ENCODE peak calls at places on chromosomes 3 and 15, in eight cellular contexts. I is activated CD8-positive, alpha-beta memory T cell treated with anti-CD3 and anti-CD28 coated beads for 48 hours; N is mucosa of descending colon; R is activated gamma-delta T cell treated with Interleukin-2 at 50 U/mL for 16 hours; Z is heart right ventricle; M is activated T-cell treated with anti-CD3 and anti-CD28 coated beads for 1 hour; J is amygdala; E is progenitor cell of endocrine pancreas. H is an unnamed sample.

GRCh38 chr15:28981351-28981720 is 95.6 kb downstream of the APBA2 start:
- DNase-seq in M (no peak), E (no peak), N (no peak), I (no peak), Z (no peak), R (no peak), J (no peak), H (no peak)

GRCh38 chr3:177447938-177448337 is 250.7 kb upstream of the TBL1XR1 start:
- DNase-seq in J (no peak), M (no peak), Z (no peak), N (peak; percentile 90), I (no peak), E (no peak), R (no peak), H (no peak)

GRCh38 chr3:156291269-156292123 is 171.1 kb downstream of the KCNAB1 start:
- DNase-seq in I (no peak), J (peak; percentile 12), N (no peak), E (no peak), M (no peak), Z (no peak), R (peak; percentile 5), H (no peak)

GRCh38 chr3:117628896-117629295 is 919.3 kb downstream of the TUSC7 start:
- DNase-seq in E (no peak), M (no peak), R (no peak), N (no peak), J (no peak), I (no peak), Z (peak; percentile 19), H (no peak)

GRCh38 chr3:69082805-69083204 is 1.9 kb upstream of the ARL6IP5 start:
- DNase-seq in N (no peak), E (no peak), I (peak; percentile 51), R (peak; percentile 46), Z (no peak), J (no peak), M (peak; percentile 29), H (peak; percentile 62)

GRCh38 chr3:194688207-194688711 is 2.6 kb downstream of the FAM43A start:
- DNase-seq in Z (peak; percentile 41), E (no peak), I (no peak), M (peak; percentile 19), J (no peak), R (peak; percentile 36), N (peak; percentile 82), H (peak; percentile 70)

GRCh38 chr3:50336452-50337174 is 4.0 kb downstream of the RASSF1 start:
- DNase-seq in J (no peak), E (no peak), N (no peak), Z (no peak), R (no peak), M (peak; percentile 26), I (no peak), H (no peak)

GRCh38 chr15:73822998-73823397 is 50.4 kb upstream of the TBC1D21 start:
- DNase-seq in N (no peak), J (no peak), I (no peak), M (no peak), E (no peak), R (no peak), Z (no peak), H (no peak)

H was measured in GM10248.